ENCODE peak calls at places on chromosomes 1 and 21, in six cellular contexts. U, D, Y, F, N and E are unnamed samples. For H3K79me1, the result is how much of the 10 kb centered on the place peaks cover.

GRCh38 chr1:74549351-74549750 is 36.9 kb upstream of the LRRC53 start:
- DNase-seq in U (no peak), N (no peak), Y (no peak), D (no peak), F (no peak), E (no peak)

GRCh38 chr1:34781844-34782391 is 904 bp downstream of the GJB3 start:
- DNase-seq in U (no peak), D (no peak), F (no peak), N (no peak), Y (no peak), E (no peak)

GRCh38 chr1:24725209-24725651 is 20.0 kb upstream of the CLIC4 start:
- DNase-seq in F (peak), Y (peak), D (no peak), N (peak), U (peak), E (peak)

GRCh38 chr1:30903343-30904034 is 5.1 kb downstream of the SDC3 start:
- DNase-seq in Y (no peak), U (no peak), N (no peak), F (peak), D (no peak), E (peak)

GRCh38 chr1:58982259-58982998 is 198.6 kb upstream of the JUN start:
- DNase-seq in Y (no peak), D (no peak), F (no peak), N (no peak), U (no peak), E (peak)

GRCh38 chr1:113905435-113905861 is 322 bp downstream of the DCLRE1B start:
- DNase-seq in F (no peak), U (peak), Y (peak), N (peak), D (no peak), E (no peak)

GRCh38 chr1:66518654-66519053 is 15.3 kb upstream of the SGIP1 start:
- DNase-seq in U (no peak), N (no peak), Y (no peak), F (no peak), D (no peak), E (no peak)

GRCh38 chr1:67831850-67832513 is 1.3 kb downstream of the GNG12 start:
- DNase-seq in Y (no peak), U (peak), D (peak), F (peak), N (no peak), E (peak)

GRCh38 chr21:45045481-45045880 is 28.9 kb upstream of the ADARB1 start:
- DNase-seq in D (no peak), Y (no peak), U (no peak), F (no peak), N (no peak), E (no peak)

GRCh38 chr1:24793762-24794161 is 48.5 kb downstream of the CLIC4 start:
- DNase-seq in F (peak), N (no peak), D (no peak), U (peak), Y (no peak), E (peak)

GRCh38 chr21:32412162-32412997 is at the start of gene EVA1C:
- DNase-seq in Y (peak), U (no peak), F (peak), N (peak), D (no peak), E (no peak)

GRCh38 chr1:225769687-225770086 is 7.9 kb upstream of the SRP9 start:
- DNase-seq in N (no peak), U (no peak), F (no peak), Y (no peak), D (no peak), E (no peak)

GRCh38 chr1:200336111-200336845 is 73.6 kb downstream of the ZNF281 start:
- DNase-seq in F (peak), U (peak), N (no peak), Y (no peak), D (no peak), E (peak)

GRCh38 chr21:33543505-33544129 is 779 bp downstream of the SON start:
- DNase-seq in Y (peak), U (peak), D (no peak), F (no peak), N (no peak), E (no peak)

DNA sequence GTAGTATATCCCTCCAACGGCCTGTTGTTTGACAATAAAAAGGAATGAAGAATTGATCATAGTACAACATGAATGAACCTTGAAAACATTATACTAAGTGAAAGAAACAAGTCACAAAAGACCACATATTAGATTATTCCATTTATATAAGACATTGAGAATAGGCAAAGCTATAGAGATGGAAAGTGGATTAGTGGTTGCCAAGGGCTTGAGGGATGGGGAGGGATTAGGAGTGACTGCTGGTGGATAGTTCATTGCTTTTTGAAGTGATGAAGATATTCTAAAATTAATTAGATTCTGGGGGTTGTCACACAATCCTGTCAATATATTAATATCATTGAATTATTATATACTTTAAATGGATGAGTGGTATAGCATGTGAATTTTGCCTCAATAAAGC is 142.5 kb upstream of the DPT start:
- DNase-seq in N (no peak), F (no peak), Y (no peak), D (no peak), U (no peak), E (no peak)
- H4K91ac ChIP-seq in N (no peak), F (no peak), Y (no peak), D (no peak), U (no peak), E (no peak)

DNA sequence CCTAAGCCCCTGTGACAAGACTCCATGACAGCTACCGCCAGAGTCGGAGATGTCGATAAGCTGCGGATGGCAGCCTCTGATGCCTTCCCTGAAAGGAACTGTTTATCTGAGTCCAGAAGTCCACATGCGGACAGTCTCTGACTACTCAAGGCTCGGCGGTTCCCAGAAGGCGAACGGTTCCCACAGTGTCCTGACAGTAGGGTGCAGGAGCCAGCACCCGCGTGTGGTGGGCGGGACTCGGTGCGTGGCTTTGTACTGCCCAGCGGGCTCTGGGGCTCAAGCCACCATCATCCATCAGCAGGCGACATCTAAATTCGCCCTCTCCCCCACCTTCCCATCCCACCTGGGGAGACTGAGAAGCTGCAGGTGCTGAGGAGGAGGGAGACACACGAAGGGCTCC is 30.6 kb downstream of the LRP8 start:
- DNase-seq in Y (no peak), N (no peak), F (no peak), U (no peak), D (no peak), E (no peak)
- H3K79me1 ChIP-seq in Y (under half), N (under half), F (under half), U (under half), D (under half), E (under half)

GRCh38 chr1:112686417-112686816 is 12.0 kb downstream of the MOV10 start:
- DNase-seq in D (no peak), F (peak), N (no peak), U (no peak), Y (no peak), E (no peak)
- H3K4me2 ChIP-seq in D (no peak), F (no peak), N (no peak), U (no peak), Y (no peak), E (no peak)

GRCh38 chr1:204065174-204065985 is 7.5 kb upstream of the SOX13 start:
- DNase-seq in U (no peak), D (peak), N (peak), F (peak), Y (peak), E (peak)
- H4K91ac ChIP-seq in U (no peak), D (no peak), N (peak), F (no peak), Y (no peak), E (no peak)